ENCODE peak calls at places on chromosomes 16 and 17, in seven cellular contexts. P is CD8-positive, alpha-beta T cell; Y is CD4-positive, alpha-beta T cell; H is CD8-positive, alpha-beta memory T cell; N is IMR-90; S is tibial nerve; C is cardiac muscle cell. V is an unnamed sample.

GRCh38 chr17:33055171-33055611 is 63.5 kb downstream of the SPACA3 start:
- DNase-seq in P (no peak), Y (no peak), H (no peak), N (no peak), S (no peak), C (no peak), V (no peak)

GRCh38 chr17:19448341-19449268 is 37.6 kb downstream of the RNF112 start:
- DNase-seq in P (no peak), Y (no peak), H (no peak), N (peak; percentile 99), S (peak; percentile 57), C (peak; percentile 46), V (no peak)

GRCh38 chr17:62994931-62995330 is 28.9 kb downstream of the TANC2 start:
- DNase-seq in P (no peak), Y (no peak), H (no peak), N (peak; percentile 15), S (no peak), C (peak; percentile 37), V (no peak)

GRCh38 chr16:29007865-29008593 is 23.2 kb downstream of the LAT start:
- DNase-seq in P (peak; percentile 57), Y (peak; percentile 71), H (peak; percentile 85), N (peak; percentile 90), S (no peak), C (no peak), V (no peak)

GRCh38 chr16:77660311-77660710 is 62.0 kb upstream of the NUDT7 start:
- DNase-seq in P (no peak), Y (no peak), H (no peak), N (peak; percentile 52), S (no peak), C (peak; percentile 56), V (no peak)

GRCh38 chr16:14338969-14339368 is 267.9 kb downstream of the MRTFB start:
- DNase-seq in P (no peak), Y (no peak), H (no peak), N (no peak), S (no peak), C (no peak), V (no peak)

GRCh38 chr17:27549251-27549919 is 81.6 kb upstream of the LGALS9 start:
- DNase-seq in P (no peak), Y (no peak), H (no peak), N (no peak), S (peak; percentile 37), C (no peak), V (no peak)

GRCh38 chr17:8155341-8156173 is 3.4 kb upstream of the PER1 start:
- DNase-seq in P (no peak), Y (no peak), H (peak; percentile 60), N (no peak), S (peak; percentile 40), C (peak; percentile 45), V (no peak)

GRCh38 chr16:78553268-78554044 is 454.0 kb downstream of the WWOX start:
- DNase-seq in P (no peak), Y (no peak), H (no peak), N (no peak), S (no peak), C (no peak), V (no peak)

GRCh38 chr17:58487589-58488427 is at the start of gene HSF5:
- DNase-seq in P (peak; percentile 62), Y (peak; percentile 75), H (peak; percentile 83), N (no peak), S (no peak), C (no peak), V (peak; percentile 90)

GRCh38 chr17:48543854-48544355 is 1.0 kb downstream of the HOXB2 start:
- DNase-seq in P (no peak), Y (no peak), H (no peak), N (no peak), S (no peak), C (no peak), V (no peak)

GRCh38 chr16:24332695-24333094 is 76.6 kb downstream of the CACNG3 start:
- DNase-seq in P (no peak), Y (no peak), H (no peak), N (no peak), S (no peak), C (no peak), V (no peak)

GRCh38 chr17:14080847-14081251 is 11.5 kb downstream of the COX10 start:
- DNase-seq in P (no peak), Y (no peak), H (no peak), N (no peak), S (no peak), C (no peak), V (no peak)

GRCh38 chr17:28520687-28521086 is 14.5 kb downstream of the FOXN1 start:
- DNase-seq in P (no peak), Y (no peak), H (no peak), N (no peak), S (no peak), C (no peak), V (no peak)

GRCh38 chr16:50671644-50672260 is 9.4 kb downstream of the SNX20 start:
- DNase-seq in P (peak; percentile 21), Y (peak; percentile 33), H (no peak), N (peak; percentile 16), S (no peak), C (no peak), V (no peak)

GRCh38 chr17:36949461-36949927 is 740 bp downstream of the AATF start:
- DNase-seq in P (no peak), Y (no peak), H (no peak), N (peak; percentile 37), S (no peak), C (no peak), V (no peak)

GRCh38 chr17:78988152-78988551 is 8.4 kb upstream of the LGALS3BP start:
- DNase-seq in P (no peak), Y (no peak), H (no peak), N (no peak), S (no peak), C (no peak), V (no peak)

GRCh38 chr17:22443061-22443460 is 750.7 kb downstream of the KCNJ18 start:
- DNase-seq in P (no peak), Y (no peak), H (no peak), N (no peak), S (no peak), C (no peak), V (no peak)
- H3K9me3 ChIP-seq in P (no peaks in the 10 kb centered on the region), Y (no peaks in the 10 kb centered on the region), H (no peaks in the 10 kb centered on the region), N (peaks cover 16% of the 10 kb centered on the region), S (no peaks in the 10 kb centered on the region), C (no peaks in the 10 kb centered on the region), V (no peaks in the 10 kb centered on the region)

GRCh38 chr17:67376509-67376891 is 581 bp upstream of the PITPNC1 start:
- DNase-seq in P (no peak), Y (no peak), H (no peak), N (peak; percentile 59), S (peak; percentile 26), C (peak; percentile 31), V (no peak)
- H3K27ac ChIP-seq in P (peak overlapping the region; percentile 87), Y (peak overlapping the region; percentile 95), H (peak overlapping the region; percentile 82), N (peak overlapping the region; percentile 47), S (peak overlapping the region; percentile 87), C (peak overlapping the region; percentile 19), V (peak overlapping the region; percentile 93)

DNA sequence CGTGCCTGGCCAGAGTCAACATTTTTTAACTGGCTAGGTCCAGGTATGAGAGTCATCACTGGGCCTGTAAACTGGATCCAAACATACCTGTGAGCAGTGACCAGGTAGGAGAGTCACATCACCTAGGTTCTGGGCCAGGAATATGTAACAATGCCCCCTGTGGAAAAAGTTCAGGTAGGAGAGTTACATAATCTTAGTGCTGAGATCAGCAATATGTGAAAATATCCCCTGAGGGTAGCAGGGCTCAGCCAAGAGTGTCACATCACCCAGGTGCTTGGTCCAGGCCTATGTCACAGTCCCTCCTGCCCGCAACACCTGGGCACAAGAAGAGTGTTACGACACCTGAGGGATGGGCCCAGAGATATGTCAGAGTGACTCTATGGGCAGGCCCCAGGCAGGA is 2104.7 kb downstream of the TP53TG3F start:
- DNase-seq in P (no peak), Y (no peak), H (no peak), N (no peak), S (no peak), C (no peak), V (no peak)
- H3K9me3 ChIP-seq in P (peaks cover 3% of the 10 kb centered on the region), Y (no peaks in the 10 kb centered on the region), H (peaks cover 4% of the 10 kb centered on the region), N (peaks cover 13% of the 10 kb centered on the region), S (no peaks in the 10 kb centered on the region), C (no peaks in the 10 kb centered on the region), V (no peaks in the 10 kb centered on the region)

GRCh38 chr17:3959295-3959899 is 4.8 kb downstream of the ATP2A3 start:
- DNase-seq in P (no peak), Y (no peak), H (no peak), N (peak; percentile 83), S (no peak), C (no peak), V (no peak)
- H3K27ac ChIP-seq in P (no peak overlapping the region), Y (peak overlapping the region; percentile 21), H (peak overlapping the region; percentile 41), N (no peak overlapping the region), S (no peak overlapping the region), C (no peak overlapping the region), V (no peak overlapping the region)

GRCh38 chr17:81810892-81811704 is 7.1 kb downstream of the GCGR start:
- DNase-seq in P (no peak), Y (no peak), H (no peak), N (no peak), S (no peak), C (no peak), V (no peak)
- H3K9me3 ChIP-seq in P (no peaks in the 10 kb centered on the region), Y (no peaks in the 10 kb centered on the region), H (no peaks in the 10 kb centered on the region), N (peaks cover 3% of the 10 kb centered on the region), S (no peaks in the 10 kb centered on the region), C (no peaks in the 10 kb centered on the region), V (no peaks in the 10 kb centered on the region)

GRCh38 chr17:76593338-76593737 is 7.7 kb upstream of the ST6GALNAC2 start:
- DNase-seq in P (no peak), Y (no peak), H (no peak), N (peak; percentile 31), S (no peak), C (no peak), V (no peak)
- H3K27ac ChIP-seq in P (no peak overlapping the region), Y (no peak overlapping the region), H (no peak overlapping the region), N (no peak overlapping the region), S (no peak overlapping the region), C (no peak overlapping the region), V (no peak overlapping the region)

DNA sequence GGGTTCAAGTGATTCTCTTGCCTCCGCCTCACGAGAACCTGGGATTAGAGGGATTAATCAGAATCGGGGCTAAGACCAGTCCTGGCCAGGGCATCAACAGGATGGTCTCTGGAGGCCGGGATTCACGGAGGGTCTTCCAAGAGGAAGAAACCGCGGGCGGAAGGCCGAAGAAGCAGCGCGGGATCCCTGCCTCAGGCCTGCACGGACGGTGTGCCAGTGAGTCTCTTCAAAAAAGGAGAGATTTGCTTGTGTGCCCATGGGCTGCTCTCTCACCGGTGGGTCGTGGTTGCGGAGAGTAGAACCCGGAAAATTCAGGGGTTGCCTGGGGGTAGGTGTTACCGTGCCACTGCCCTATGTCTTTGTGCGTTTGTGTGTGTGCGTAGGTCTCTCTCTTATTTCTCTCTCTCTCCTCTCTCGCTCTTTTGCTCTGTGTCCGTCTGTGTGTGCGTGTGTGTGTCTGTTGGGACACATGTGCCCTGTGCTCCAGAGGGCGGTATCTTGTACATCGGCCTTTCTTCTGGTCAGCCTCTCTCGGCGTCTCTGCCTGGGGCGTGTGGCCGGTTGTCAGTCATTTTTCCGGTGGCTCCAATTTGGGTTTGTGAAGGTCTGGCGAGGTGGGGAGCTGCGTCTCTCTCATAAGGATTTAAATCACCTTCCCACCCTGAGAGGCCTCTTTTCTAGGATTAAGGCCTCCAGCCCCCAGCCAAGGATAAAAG is 613.2 kb downstream of the KCNJ18 start:
- DNase-seq in P (no peak), Y (no peak), H (no peak), N (no peak), S (no peak), C (no peak), V (no peak)
- H3K9me3 ChIP-seq in P (no peaks in the 10 kb centered on the region), Y (no peaks in the 10 kb centered on the region), H (no peaks in the 10 kb centered on the region), N (peaks cover 32% of the 10 kb centered on the region), S (no peaks in the 10 kb centered on the region), C (no peaks in the 10 kb centered on the region), V (no peaks in the 10 kb centered on the region)